ENCODE peak calls at places on chromosomes 16 and 17, in five cellular contexts. One of them, this sample, is unnamed.

GRCh38 chr17:40870136-40870535 is 3.1 kb upstream of the KRT12 start:
- DNase-seq in prostate gland: no peak
- DNase-seq in neural crest cell: no peak
- DNase-seq in AG09309: no peak
- DNase-seq in fibroblast of villous mesenchyme: no peak
- DNase-seq in this sample: no peak

GRCh38 chr16:4936991-4937781 is at the start of gene PPL:
- DNase-seq in prostate gland: peak; percentile 91
- DNase-seq in neural crest cell: no peak
- DNase-seq in AG09309: no peak
- DNase-seq in fibroblast of villous mesenchyme: no peak
- DNase-seq in this sample: no peak

GRCh38 chr16:10081201-10081940 is 100.9 kb downstream of the GRIN2A start:
- DNase-seq in prostate gland: no peak
- DNase-seq in neural crest cell: no peak
- DNase-seq in AG09309: no peak
- DNase-seq in fibroblast of villous mesenchyme: no peak
- DNase-seq in this sample: no peak

GRCh38 chr17:61054430-61054829 is 345.2 kb upstream of the TBX2 start:
- DNase-seq in prostate gland: no peak
- DNase-seq in neural crest cell: no peak
- DNase-seq in AG09309: no peak
- DNase-seq in fibroblast of villous mesenchyme: no peak
- DNase-seq in this sample: no peak

GRCh38 chr17:17569691-17570090 is 21.8 kb downstream of the PEMT start:
- DNase-seq in prostate gland: no peak
- DNase-seq in neural crest cell: no peak
- DNase-seq in AG09309: no peak
- DNase-seq in fibroblast of villous mesenchyme: no peak
- DNase-seq in this sample: no peak

GRCh38 chr16:24999088-24999670 is 16.0 kb downstream of the ARHGAP17 start:
- DNase-seq in prostate gland: no peak
- DNase-seq in neural crest cell: no peak
- DNase-seq in AG09309: no peak
- DNase-seq in fibroblast of villous mesenchyme: no peak
- DNase-seq in this sample: no peak

GRCh38 chr17:55295411-55296170 is 30.8 kb downstream of the HLF start:
- DNase-seq in prostate gland: peak; percentile 55
- DNase-seq in neural crest cell: peak; percentile 57
- DNase-seq in AG09309: no peak
- DNase-seq in fibroblast of villous mesenchyme: peak; percentile 51
- DNase-seq in this sample: peak; percentile 66

GRCh38 chr16:83968483-83968865 is 430 bp downstream of the NECAB2 start:
- DNase-seq in prostate gland: no peak
- DNase-seq in neural crest cell: no peak
- DNase-seq in AG09309: no peak
- DNase-seq in fibroblast of villous mesenchyme: no peak
- DNase-seq in this sample: no peak

GRCh38 chr17:7260601-7261376 is 1.5 kb downstream of the CLDN7 start:
- DNase-seq in prostate gland: peak; percentile 64
- DNase-seq in neural crest cell: no peak
- DNase-seq in AG09309: no peak
- DNase-seq in fibroblast of villous mesenchyme: no peak
- DNase-seq in this sample: no peak

GRCh38 chr17:77022766-77023165 is 118.0 kb upstream of the SEC14L1 start:
- DNase-seq in prostate gland: no peak
- DNase-seq in neural crest cell: no peak
- DNase-seq in AG09309: no peak
- DNase-seq in fibroblast of villous mesenchyme: no peak
- DNase-seq in this sample: no peak

GRCh38 chr16:86554917-86555762 is at the start of gene MTHFSD:
- DNase-seq in prostate gland: peak; percentile 86
- DNase-seq in neural crest cell: peak; percentile 69
- DNase-seq in AG09309: no peak
- DNase-seq in fibroblast of villous mesenchyme: peak; percentile 91
- DNase-seq in this sample: peak; percentile 94

GRCh38 chr16:49947907-49948678 is 76.9 kb upstream of the CNEP1R1 start:
- DNase-seq in prostate gland: no peak
- DNase-seq in neural crest cell: no peak
- DNase-seq in AG09309: no peak
- DNase-seq in fibroblast of villous mesenchyme: no peak
- DNase-seq in this sample: no peak

GRCh38 chr16:78775161-78775561 is 675.7 kb downstream of the WWOX start:
- DNase-seq in prostate gland: no peak
- DNase-seq in neural crest cell: no peak
- DNase-seq in AG09309: no peak
- DNase-seq in fibroblast of villous mesenchyme: peak; percentile 40
- DNase-seq in this sample: no peak

GRCh38 chr16:74922150-74923138 is 62.5 kb downstream of the WDR59 start:
- DNase-seq in prostate gland: peak; percentile 58
- DNase-seq in neural crest cell: no peak
- DNase-seq in AG09309: no peak
- DNase-seq in fibroblast of villous mesenchyme: no peak
- DNase-seq in this sample: no peak

GRCh38 chr17:31830971-31831755 is 27.9 kb downstream of the COPRS start:
- DNase-seq in prostate gland: no peak
- DNase-seq in neural crest cell: no peak
- DNase-seq in AG09309: no peak
- DNase-seq in fibroblast of villous mesenchyme: peak; percentile 73
- DNase-seq in this sample: no peak

GRCh38 chr17:30550512-30551273 is 73.5 kb downstream of the GOSR1 start:
- DNase-seq in prostate gland: no peak
- DNase-seq in neural crest cell: no peak
- DNase-seq in AG09309: no peak
- DNase-seq in fibroblast of villous mesenchyme: peak; percentile 38
- DNase-seq in this sample: peak; percentile 34

GRCh38 chr16:56415849-56416248 is 9.5 kb downstream of the AMFR start:
- DNase-seq in prostate gland: no peak
- DNase-seq in neural crest cell: no peak
- DNase-seq in AG09309: no peak
- DNase-seq in fibroblast of villous mesenchyme: no peak
- DNase-seq in this sample: no peak
- TF ChIP-seq CTCF in prostate gland: no peak
- TF ChIP-seq CTCF in neural crest cell: no peak
- TF ChIP-seq CTCF in AG09309: no peak
- TF ChIP-seq CTCF in fibroblast of villous mesenchyme: no peak
- TF ChIP-seq CTCF in this sample: no peak

GRCh38 chr16:51148674-51149228 is 2.3 kb downstream of the SALL1 start:
- DNase-seq in prostate gland: no peak
- DNase-seq in neural crest cell: no peak
- DNase-seq in AG09309: no peak
- DNase-seq in fibroblast of villous mesenchyme: peak; percentile 74
- DNase-seq in this sample: peak; percentile 40

GRCh38 chr16:51147776-51148673 is 3.0 kb downstream of the SALL1 start:
- DNase-seq in prostate gland: no peak
- DNase-seq in neural crest cell: no peak
- DNase-seq in AG09309: no peak
- DNase-seq in fibroblast of villous mesenchyme: peak; percentile 48
- DNase-seq in this sample: no peak

GRCh38 chr16:51149251-51149661 is 1.8 kb downstream of the SALL1 start:
- DNase-seq in prostate gland: no peak
- DNase-seq in neural crest cell: no peak
- DNase-seq in AG09309: no peak
- DNase-seq in fibroblast of villous mesenchyme: no peak
- DNase-seq in this sample: no peak

GRCh38 chr16:51144203-51144602 is 6.9 kb downstream of the SALL1 start:
- DNase-seq in prostate gland: no peak
- DNase-seq in neural crest cell: no peak
- DNase-seq in AG09309: no peak
- DNase-seq in fibroblast of villous mesenchyme: no peak
- DNase-seq in this sample: no peak

DNA sequence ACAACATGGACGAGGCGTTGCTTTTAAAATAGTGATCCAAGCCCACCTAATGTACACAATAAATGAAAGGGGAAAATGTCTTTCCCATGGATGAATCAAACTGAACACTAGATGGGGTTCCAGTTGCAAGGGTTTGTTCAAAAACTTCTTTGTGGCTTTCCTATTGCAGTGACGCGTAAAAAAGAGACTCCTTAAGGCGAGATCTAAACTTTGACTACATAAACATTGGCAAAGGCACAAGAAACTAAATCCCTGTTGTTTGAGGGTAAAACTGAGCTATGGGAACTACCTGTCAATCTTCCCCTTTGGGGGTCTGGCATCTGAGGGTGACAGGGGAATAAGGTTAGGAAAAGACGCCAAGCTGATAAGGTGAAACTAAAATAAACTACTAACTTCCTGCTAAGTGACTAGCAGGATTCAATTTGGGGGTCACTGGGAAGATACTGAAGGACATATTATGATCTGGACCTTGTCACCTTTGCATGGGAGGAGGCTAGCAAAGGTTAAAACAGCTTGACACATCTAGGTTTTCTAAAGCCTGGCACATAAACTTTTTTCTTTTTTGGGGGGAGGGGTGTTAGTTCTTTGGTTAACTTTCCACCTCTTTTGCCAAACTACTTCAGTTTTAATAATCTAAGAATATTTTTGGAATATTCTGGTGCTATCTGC is 4.7 kb downstream of the SALL1 start:
- DNase-seq in prostate gland: no peak
- DNase-seq in neural crest cell: no peak
- DNase-seq in AG09309: no peak
- DNase-seq in fibroblast of villous mesenchyme: peak; percentile 59
- DNase-seq in this sample: peak; percentile 56
- TF ChIP-seq CTCF in prostate gland: no peak
- TF ChIP-seq CTCF in neural crest cell: peak; percentile 43
- TF ChIP-seq CTCF in AG09309: peak; percentile 63
- TF ChIP-seq CTCF in fibroblast of villous mesenchyme: peak; percentile 49
- TF ChIP-seq CTCF in this sample: peak; percentile 49

GRCh38 chr16:48831081-48831722 is 221.2 kb upstream of the N4BP1 start:
- DNase-seq in prostate gland: no peak
- DNase-seq in neural crest cell: peak; percentile 37
- DNase-seq in AG09309: no peak
- DNase-seq in fibroblast of villous mesenchyme: no peak
- DNase-seq in this sample: no peak
- TF ChIP-seq CTCF in prostate gland: no peak
- TF ChIP-seq CTCF in neural crest cell: peak; percentile 55
- TF ChIP-seq CTCF in AG09309: no peak
- TF ChIP-seq CTCF in fibroblast of villous mesenchyme: no peak
- TF ChIP-seq CTCF in this sample: no peak

GRCh38 chr16:71626018-71626857 is at the start of gene MARVELD3:
- DNase-seq in prostate gland: peak; percentile 94
- DNase-seq in neural crest cell: no peak
- DNase-seq in AG09309: no peak
- DNase-seq in fibroblast of villous mesenchyme: no peak
- DNase-seq in this sample: no peak
- TF ChIP-seq CTCF in prostate gland: peak; percentile 25
- TF ChIP-seq CTCF in neural crest cell: no peak
- TF ChIP-seq CTCF in AG09309: no peak
- TF ChIP-seq CTCF in fibroblast of villous mesenchyme: no peak
- TF ChIP-seq CTCF in this sample: no peak

GRCh38 chr16:19898924-19899604 is 14.4 kb upstream of the GPRC5B start:
- DNase-seq in prostate gland: peak; percentile 39
- DNase-seq in neural crest cell: peak; percentile 75
- DNase-seq in AG09309: peak; percentile 13
- DNase-seq in fibroblast of villous mesenchyme: peak; percentile 56
- DNase-seq in this sample: peak; percentile 62

GRCh38 chr16:19899605-19899955 is 14.9 kb upstream of the GPRC5B start:
- DNase-seq in prostate gland: no peak
- DNase-seq in neural crest cell: no peak
- DNase-seq in AG09309: no peak
- DNase-seq in fibroblast of villous mesenchyme: no peak
- DNase-seq in this sample: no peak

GRCh38 chr16:19898166-19898565 is 13.5 kb upstream of the GPRC5B start:
- DNase-seq in prostate gland: no peak
- DNase-seq in neural crest cell: no peak
- DNase-seq in AG09309: no peak
- DNase-seq in fibroblast of villous mesenchyme: no peak
- DNase-seq in this sample: no peak

GRCh38 chr16:19901164-19901563 is 16.5 kb upstream of the GPRC5B start:
- DNase-seq in prostate gland: no peak
- DNase-seq in neural crest cell: no peak
- DNase-seq in AG09309: no peak
- DNase-seq in fibroblast of villous mesenchyme: no peak
- DNase-seq in this sample: no peak

GRCh38 chr16:19900590-19900989 is 15.9 kb upstream of the GPRC5B start:
- DNase-seq in prostate gland: no peak
- DNase-seq in neural crest cell: no peak
- DNase-seq in AG09309: no peak
- DNase-seq in fibroblast of villous mesenchyme: no peak
- DNase-seq in this sample: no peak
- TF ChIP-seq CTCF in prostate gland: no peak
- TF ChIP-seq CTCF in neural crest cell: peak; percentile 20
- TF ChIP-seq CTCF in AG09309: peak; percentile 7
- TF ChIP-seq CTCF in fibroblast of villous mesenchyme: no peak
- TF ChIP-seq CTCF in this sample: no peak

GRCh38 chr17:59530561-59530960 is 34.8 kb upstream of the DHX40 start:
- DNase-seq in prostate gland: no peak
- DNase-seq in neural crest cell: no peak
- DNase-seq in AG09309: no peak
- DNase-seq in fibroblast of villous mesenchyme: no peak
- DNase-seq in this sample: no peak

GRCh38 chr17:59538195-59538909 is 27.1 kb upstream of the DHX40 start:
- DNase-seq in prostate gland: no peak
- DNase-seq in neural crest cell: no peak
- DNase-seq in AG09309: no peak
- DNase-seq in fibroblast of villous mesenchyme: no peak
- DNase-seq in this sample: no peak

GRCh38 chr17:59533694-59534093 is 31.7 kb upstream of the DHX40 start:
- DNase-seq in prostate gland: no peak
- DNase-seq in neural crest cell: no peak
- DNase-seq in AG09309: no peak
- DNase-seq in fibroblast of villous mesenchyme: no peak
- DNase-seq in this sample: no peak

GRCh38 chr17:59534583-59534982 is 30.8 kb upstream of the DHX40 start:
- DNase-seq in prostate gland: no peak
- DNase-seq in neural crest cell: no peak
- DNase-seq in AG09309: no peak
- DNase-seq in fibroblast of villous mesenchyme: no peak
- DNase-seq in this sample: peak; percentile 14
- TF ChIP-seq CTCF in prostate gland: no peak
- TF ChIP-seq CTCF in neural crest cell: peak; percentile 39
- TF ChIP-seq CTCF in AG09309: peak; percentile 3
- TF ChIP-seq CTCF in fibroblast of villous mesenchyme: no peak
- TF ChIP-seq CTCF in this sample: peak; percentile 19

This sample was measured in fibroblast of pulmonary artery.